ENCODE peak calls at places on chromosome 1, in eight cellular contexts. C is NB4, I is H54, V is Peyer's patch, Q is thyroid gland, H is A549, R is lower leg skin, N is ovary. G is an unnamed sample.
A peak's percentile ranks its signal among the peaks of the same experiment; 100 is the strongest.

GRCh38 chr1:97870574-97870973 is 50.3 kb downstream of the DPYD start:
- DNase-seq in Q (no peak), V (no peak), C (no peak), R (no peak), H (no peak), I (no peak), N (no peak), G (no peak)

GRCh38 chr1:68321084-68321685 is 88.9 kb upstream of the WLS start:
- DNase-seq in H (peak; percentile 55), V (no peak), C (no peak), Q (peak; percentile 72), I (no peak), N (peak; percentile 76), R (no peak), G (peak; percentile 78)

GRCh38 chr1:230749150-230749549 is 2.0 kb downstream of the CAPN9 start:
- DNase-seq in N (no peak), H (no peak), V (peak; percentile 59), C (peak; percentile 55), R (no peak), Q (peak; percentile 29), I (no peak), G (peak; percentile 60)

GRCh38 chr1:110636149-110636935 is 30.2 kb upstream of the KCNA2 start:
- DNase-seq in I (no peak), V (peak; percentile 68), C (no peak), H (no peak), N (no peak), Q (no peak), R (no peak), G (no peak)

GRCh38 chr1:102858695-102859094 is 249.6 kb downstream of the COL11A1 start:
- DNase-seq in H (no peak), N (no peak), C (no peak), V (no peak), R (no peak), I (no peak), Q (no peak), G (no peak)

GRCh38 chr1:46556822-46557221 is 5.4 kb upstream of the KNCN start:
- DNase-seq in Q (no peak), V (no peak), N (no peak), C (peak; percentile 32), R (no peak), H (no peak), I (peak; percentile 70), G (no peak)

GRCh38 chr1:192459467-192459866 is 116.1 kb upstream of the RGS1 start:
- DNase-seq in R (no peak), N (no peak), V (no peak), C (no peak), Q (no peak), I (no peak), H (no peak), G (no peak)

GRCh38 chr1:53321366-53321765 is 6.5 kb downstream of the LRP8 start:
- DNase-seq in C (peak; percentile 51), H (peak; percentile 26), V (no peak), I (no peak), Q (no peak), N (no peak), R (no peak), G (peak; percentile 58)

GRCh38 chr1:43786975-43787374 is 79.6 kb downstream of the ST3GAL3 start:
- DNase-seq in I (no peak), H (no peak), Q (no peak), V (no peak), C (no peak), N (no peak), R (no peak), G (no peak)

GRCh38 chr1:55506686-55507577 is 291.8 kb upstream of the USP24 start:
- DNase-seq in R (no peak), Q (no peak), C (no peak), V (no peak), H (peak; percentile 44), N (no peak), I (no peak), G (no peak)

GRCh38 chr1:223533708-223534107 is 131.8 kb downstream of the CAPN8 start:
- DNase-seq in N (no peak), V (no peak), I (no peak), R (no peak), Q (no peak), C (no peak), H (no peak), G (no peak)

GRCh38 chr1:100775483-100775882 is 55.9 kb downstream of the VCAM1 start:
- DNase-seq in V (no peak), Q (no peak), C (no peak), R (no peak), H (no peak), N (no peak), I (no peak), G (no peak)

GRCh38 chr1:94807742-94808491 is 12.2 kb upstream of the SLC44A3 start:
- DNase-seq in V (no peak), Q (no peak), I (no peak), R (no peak), H (no peak), N (no peak), C (peak; percentile 83), G (no peak)

GRCh38 chr1:157806431-157807149 is 13.3 kb downstream of the FCRL1 start:
- DNase-seq in I (no peak), R (peak; percentile 36), V (peak; percentile 89), N (no peak), Q (no peak), C (no peak), H (no peak), G (peak; percentile 89)

GRCh38 chr1:233681285-233681684 is 67.4 kb downstream of the KCNK1 start:
- DNase-seq in N (no peak), H (no peak), C (no peak), V (no peak), R (no peak), I (no peak), Q (no peak), G (no peak)

GRCh38 chr1:66999640-67000400 is 54.1 kb downstream of the SLC35D1 start:
- DNase-seq in H (no peak), V (no peak), N (no peak), I (no peak), C (peak; percentile 86), Q (peak; percentile 30), R (no peak), G (no peak)

GRCh38 chr1:20849100-20849499 is 62.0 kb upstream of the HP1BP3 start:
- DNase-seq in R (no peak), H (no peak), C (no peak), I (no peak), V (no peak), N (no peak), Q (no peak), G (no peak)

GRCh38 chr1:201790261-201790660 is 38.7 kb upstream of the IPO9 start:
- DNase-seq in I (no peak), Q (no peak), N (peak; percentile 37), C (no peak), R (no peak), H (no peak), V (no peak), G (no peak)

GRCh38 chr1:200483491-200484143 is 73.8 kb upstream of the ZNF281 start:
- DNase-seq in H (peak; percentile 98), R (no peak), I (peak; percentile 83), Q (no peak), C (peak; percentile 78), N (no peak), V (no peak), G (no peak)

DNA sequence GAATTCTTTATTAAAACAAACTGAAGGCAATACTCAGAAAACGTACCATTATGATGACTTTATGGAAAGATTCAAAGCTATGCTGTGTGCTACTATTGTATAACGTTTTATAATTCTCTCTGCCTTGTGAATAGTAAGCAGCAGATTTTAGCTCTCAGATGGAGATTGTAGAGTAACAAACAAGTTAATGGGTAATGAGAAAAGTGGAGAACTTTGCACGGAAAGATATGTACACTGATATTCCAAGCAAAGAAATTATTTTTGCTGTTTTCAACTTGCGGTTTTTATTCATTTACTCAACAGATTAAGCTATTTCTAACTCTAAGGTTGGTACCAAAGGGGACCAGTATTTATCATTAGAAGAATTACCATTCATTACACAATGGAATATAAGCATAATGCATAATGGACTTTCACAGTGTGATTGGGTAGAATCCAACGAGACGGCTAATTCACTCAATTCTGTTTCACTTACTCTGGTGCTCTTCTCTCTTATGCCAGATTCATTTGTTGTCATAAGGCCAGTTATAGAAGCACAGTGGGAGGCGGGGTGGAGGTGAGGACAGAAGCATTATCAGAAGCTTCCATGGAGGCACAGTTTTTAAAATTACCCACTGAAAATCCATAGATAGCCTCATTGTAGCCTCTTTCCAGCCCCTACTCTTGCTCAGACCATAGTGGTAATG is 38.6 kb downstream of the ATP1B1 start:
- DNase-seq in V (no peak), R (no peak), N (no peak), Q (no peak), H (no peak), C (no peak), I (no peak), G (no peak)
- TF ChIP-seq POLR2A in V (no peak), R (no peak), N (no peak), Q (no peak), H (no peak), C (no peak), I (no peak), G (no peak)

DNA sequence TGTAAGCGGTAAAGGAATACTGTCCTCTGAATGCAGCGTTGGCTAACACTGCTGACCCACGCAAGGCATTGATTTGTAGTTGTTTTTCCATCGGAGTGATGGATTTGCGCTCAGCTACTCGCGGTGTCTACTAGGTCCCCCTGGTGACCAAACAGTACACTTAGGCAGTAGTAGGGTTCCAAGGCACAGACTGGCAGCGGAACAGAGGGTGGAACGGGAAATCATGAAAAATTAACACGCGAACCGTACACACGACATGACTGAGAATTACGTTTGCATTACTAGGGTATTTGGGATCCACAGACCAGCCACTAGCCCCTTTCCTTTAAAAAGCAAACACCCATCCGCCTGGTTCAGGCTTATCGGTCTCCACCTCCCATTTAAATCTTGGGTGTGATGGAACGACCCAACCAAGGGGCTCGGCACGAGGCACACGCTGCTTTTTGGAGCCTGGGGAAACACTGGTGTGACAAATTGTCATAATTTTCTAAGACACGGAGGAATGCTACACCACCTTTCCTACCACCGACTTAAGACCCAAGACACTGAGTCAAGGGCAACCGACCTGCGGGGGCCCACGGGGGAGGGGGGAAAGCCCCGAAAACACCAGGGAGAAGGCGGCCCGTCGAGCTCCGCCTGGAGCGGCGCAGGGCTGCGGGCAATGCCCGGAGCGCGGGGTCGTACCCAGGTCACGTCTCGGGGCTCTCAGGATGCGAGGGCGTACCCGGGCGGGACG is 699 bp downstream of the DIPK1A start:
- DNase-seq in R (peak; percentile 90), C (peak; percentile 82), V (peak; percentile 65), I (peak; percentile 31), Q (peak; percentile 71), H (peak; percentile 74), N (peak; percentile 65), G (peak; percentile 82)
- TF ChIP-seq POLR2A in R (no peak), C (no peak), V (peak; percentile 12), I (no peak), Q (no peak), H (no peak), N (no peak), G (no peak)

GRCh38 chr1:10033359-10033845 is 644 bp downstream of the UBE4B start:
- DNase-seq in N (peak; percentile 35), Q (peak; percentile 60), V (no peak), C (peak; percentile 58), H (peak; percentile 18), R (no peak), I (peak; percentile 10), G (no peak)
- TF ChIP-seq POLR2A in N (no peak), Q (no peak), V (no peak), C (no peak), H (no peak), R (no peak), I (no peak), G (no peak)

GRCh38 chr1:163321311-163322305 is at the start of gene NUF2:
- DNase-seq in R (peak; percentile 99), Q (peak; percentile 97), C (peak; percentile 98), N (peak; percentile 96), V (peak; percentile 92), I (peak; percentile 69), H (peak; percentile 91), G (peak; percentile 99)
- TF ChIP-seq POLR2A in R (no peak), Q (no peak), C (peak; percentile 62), N (peak; percentile 56), V (peak; percentile 16), I (peak; percentile 60), H (peak; percentile 85), G (no peak)

G was measured in spleen.